ENCODE peak calls at places on chromosomes 7 and 10, in seven cellular contexts. G is GM23248, V is substantia nigra, W is A673, D is PC-3, Z is pancreas, N is neuronal stem cell. R is an unnamed sample.

GRCh38 chr10:6237189-6237496 is 34.4 kb downstream of the PFKFB3 start:
- DNase-seq in Z (no peak), W (no peak), V (no peak), N (no peak), D (no peak), G (no peak), R (no peak)

GRCh38 chr10:132138133-132138532 is 48.6 kb upstream of the DPYSL4 start:
- DNase-seq in N (no peak), W (no peak), D (no peak), G (no peak), V (no peak), Z (no peak), R (no peak)

GRCh38 chr7:1512781-1513656 is 8.8 kb upstream of the INTS1 start:
- DNase-seq in D (peak; percentile 92), N (no peak), Z (no peak), W (peak; percentile 72), G (peak; percentile 93), V (no peak), R (no peak)

GRCh38 chr7:31114593-31115343 is 62.7 kb downstream of the ADCYAP1R1 start:
- DNase-seq in D (peak; percentile 56), W (peak; percentile 26), N (peak; percentile 51), Z (no peak), G (peak; percentile 65), V (no peak), R (no peak)

GRCh38 chr10:11823989-11824346 is 812 bp downstream of the PROSER2 start:
- DNase-seq in D (no peak), G (peak; percentile 40), N (no peak), W (no peak), V (no peak), Z (no peak), R (no peak)

GRCh38 chr7:78675511-78675910 is 778.0 kb downstream of the MAGI2 start:
- DNase-seq in V (no peak), G (no peak), W (no peak), D (peak; percentile 19), N (no peak), Z (no peak), R (no peak)

GRCh38 chr10:92208736-92209135 is 82.1 kb downstream of the CPEB3 start:
- DNase-seq in V (no peak), D (peak; percentile 43), Z (no peak), G (peak; percentile 58), N (no peak), W (no peak), R (peak; percentile 72)

GRCh38 chr10:70440296-70441160 is 953 bp downstream of the NODAL start:
- DNase-seq in G (peak; percentile 32), W (no peak), Z (no peak), V (no peak), D (no peak), N (no peak), R (no peak)

GRCh38 chr10:15744217-15744865 is 24.6 kb upstream of the ITGA8 start:
- DNase-seq in D (peak; percentile 34), V (no peak), W (peak; percentile 74), Z (no peak), N (peak; percentile 51), G (peak; percentile 67), R (no peak)

GRCh38 chr7:78746261-78746660 is 707.2 kb downstream of the MAGI2 start:
- DNase-seq in G (no peak), V (no peak), Z (no peak), W (no peak), N (no peak), D (no peak), R (no peak)

GRCh38 chr10:109430844-109431243 is 492.5 kb downstream of the XPNPEP1 start:
- DNase-seq in Z (no peak), N (no peak), V (no peak), G (no peak), D (peak; percentile 71), W (no peak), R (no peak)

GRCh38 chr10:124093076-124093773 is at the start of gene CHST15:
- DNase-seq in D (peak; percentile 83), G (peak; percentile 38), V (no peak), N (peak; percentile 65), W (peak; percentile 45), Z (peak; percentile 55), R (peak; percentile 79)

GRCh38 chr10:2508971-2509605 is 558.3 kb upstream of the PFKP start:
- DNase-seq in V (no peak), D (no peak), Z (no peak), W (no peak), G (peak; percentile 33), N (no peak), R (no peak)

GRCh38 chr7:24054231-24054630 is 229.8 kb upstream of the NPY start:
- DNase-seq in Z (no peak), W (no peak), G (no peak), D (peak; percentile 50), V (no peak), N (no peak), R (no peak)

GRCh38 chr10:75050520-75050919 is 60.9 kb upstream of the SAMD8 start:
- DNase-seq in V (no peak), N (no peak), W (no peak), G (no peak), Z (no peak), D (no peak), R (no peak)

GRCh38 chr7:8751557-8752231 is 318.3 kb downstream of the NXPH1 start:
- DNase-seq in G (no peak), N (no peak), Z (no peak), D (no peak), V (no peak), W (no peak), R (no peak)

GRCh38 chr7:35185908-35186731 is 67.8 kb downstream of the TBX20 start:
- DNase-seq in D (no peak), W (peak; percentile 63), N (peak; percentile 35), V (no peak), Z (peak; percentile 10), G (peak; percentile 19), R (no peak)

GRCh38 chr10:16965740-16966447 is 148.7 kb upstream of the RSU1 start:
- DNase-seq in G (peak; percentile 92), N (no peak), V (no peak), D (peak; percentile 91), W (peak; percentile 87), Z (peak; percentile 43), R (peak; percentile 3)

GRCh38 chr10:60800918-60801317 is 22.6 kb downstream of the CDK1 start:
- DNase-seq in G (no peak), D (no peak), W (no peak), Z (no peak), V (no peak), N (no peak), R (no peak)

GRCh38 chr10:5364365-5364764 is 401 bp upstream of the UCN3 start:
- DNase-seq in V (no peak), Z (no peak), G (no peak), W (no peak), D (no peak), N (no peak), R (no peak)

GRCh38 chr7:112782498-112782897 is 7.7 kb downstream of the TMEM168 start:
- DNase-seq in D (no peak), N (no peak), W (no peak), V (no peak), Z (no peak), G (no peak), R (peak; percentile 27)

GRCh38 chr10:21020545-21020944 is 123.4 kb upstream of the NEBL start:
- DNase-seq in G (peak; percentile 31), W (peak; percentile 58), D (peak; percentile 43), Z (peak; percentile 5), N (no peak), V (no peak), R (no peak)

GRCh38 chr7:25908154-25908948 is 243.6 kb upstream of the NFE2L3 start:
- DNase-seq in Z (no peak), W (peak; percentile 37), N (no peak), G (no peak), V (no peak), D (no peak), R (no peak)

GRCh38 chr10:72069751-72070501 is 18.4 kb downstream of the SPOCK2 start:
- DNase-seq in V (no peak), D (no peak), Z (no peak), G (peak; percentile 23), N (no peak), W (peak; percentile 32), R (no peak)

GRCh38 chr10:71980181-71981023 is 16.2 kb downstream of the CHST3 start:
- DNase-seq in D (no peak), V (no peak), G (peak; percentile 51), Z (no peak), W (no peak), N (no peak), R (no peak)

DNA sequence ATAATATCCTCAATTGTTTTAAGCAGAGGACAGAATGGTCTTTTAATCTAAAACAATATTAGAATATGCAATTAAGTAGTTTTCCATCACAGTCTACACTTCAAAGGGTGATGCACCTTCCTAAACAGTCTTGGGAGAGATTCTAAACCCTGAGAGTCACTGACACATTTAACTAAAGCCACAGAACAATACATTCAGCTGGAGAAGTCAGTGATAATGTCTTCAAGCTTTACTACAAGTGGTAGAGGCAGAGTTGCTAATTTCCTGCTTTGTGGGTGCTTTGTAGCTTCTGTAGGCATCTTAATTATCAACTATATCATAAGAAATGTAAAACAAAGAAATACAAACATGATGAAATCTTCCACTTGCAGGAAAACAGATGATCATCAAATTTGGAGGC is 212.5 kb downstream of the FAM107B start:
- DNase-seq in V (no peak), W (no peak), G (no peak), Z (no peak), D (no peak), N (no peak), R (no peak)
- H3K27ac ChIP-seq in V (peak overlapping the region; percentile 89), W (no peak overlapping the region), G (no peak overlapping the region), Z (no peak overlapping the region), D (no peak overlapping the region), N (no peak overlapping the region), R (no peak overlapping the region)

DNA sequence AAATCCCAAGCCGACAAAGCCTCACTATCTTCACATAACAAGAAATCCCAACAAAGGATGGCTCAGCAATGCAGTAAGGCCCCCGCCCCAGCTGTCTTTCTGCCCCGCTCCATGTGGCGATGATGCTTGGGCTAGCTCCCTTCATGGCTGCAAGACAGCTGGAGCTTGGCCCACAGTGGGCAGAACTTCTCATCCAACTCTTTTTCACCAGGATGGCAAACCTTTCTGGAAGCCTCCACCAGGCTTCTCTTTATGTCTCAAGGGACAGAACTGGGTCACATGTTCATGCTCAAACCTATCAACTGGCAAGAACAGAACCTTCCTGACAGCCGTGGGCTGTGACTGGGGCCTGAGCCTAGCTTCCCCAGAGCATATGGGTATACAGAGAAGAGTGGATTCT is 260.5 kb upstream of the MKLN1 start:
- DNase-seq in V (no peak), N (no peak), G (peak; percentile 52), D (no peak), W (peak; percentile 54), Z (no peak), R (no peak)
- H3K27ac ChIP-seq in V (peak overlapping the region; percentile 14), N (no peak overlapping the region), G (peak overlapping the region; percentile 41), D (no peak overlapping the region), W (peak overlapping the region; percentile 63), Z (no peak overlapping the region), R (no peak overlapping the region)

GRCh38 chr10:78511324-78512204 is 477.9 kb downstream of the RPS24 start:
- DNase-seq in W (no peak), V (no peak), D (no peak), N (no peak), G (peak; percentile 19), Z (no peak), R (no peak)
- H3K27ac ChIP-seq in W (no peak overlapping the region), V (no peak overlapping the region), D (no peak overlapping the region), N (no peak overlapping the region), G (no peak overlapping the region), Z (no peak overlapping the region), R (no peak overlapping the region)

DNA sequence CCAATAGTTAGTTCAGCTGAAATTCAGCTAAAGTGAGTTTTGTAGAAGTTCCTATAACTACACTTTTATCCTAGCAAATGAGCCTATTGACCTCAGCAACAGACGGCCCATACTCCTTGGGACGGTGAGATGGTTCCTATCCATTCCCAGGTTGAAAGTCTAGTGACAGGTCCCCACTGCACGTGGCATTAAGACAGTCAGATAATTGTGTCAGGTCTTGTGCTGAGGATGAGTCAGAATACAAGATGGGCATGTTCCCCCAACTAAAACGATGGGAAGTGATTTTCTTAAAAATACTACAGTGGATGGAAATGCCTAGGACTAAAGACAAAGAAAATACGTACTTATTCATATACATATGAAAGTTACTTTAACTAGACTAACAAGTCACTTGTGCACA is 2.1 kb downstream of the CAV1 start:
- DNase-seq in W (no peak), N (no peak), Z (no peak), V (no peak), D (no peak), G (peak; percentile 68), R (no peak)
- H3K27ac ChIP-seq in W (peak overlapping the region; percentile 100), N (no peak overlapping the region), Z (no peak overlapping the region), V (no peak overlapping the region), D (peak overlapping the region; percentile 74), G (peak overlapping the region; percentile 95), R (peak overlapping the region; percentile 96)

R was measured in epithelial cell of prostate.